ENCODE peak calls at places on chromosomes 2 and 18, in four cellular contexts. Q is NCI-H2029, B is endothelial cell, C is GM19239. M is an unnamed sample.

GRCh38 chr2:10009271-10009810 is 34.0 kb upstream of the KLF11 start:
- DNase-seq in Q (no peak), B (no peak), C (no peak), M (no peak)

GRCh38 chr2:212414699-212415309 is 123.8 kb downstream of the ERBB4 start:
- DNase-seq in Q (no peak), B (no peak), C (no peak), M (no peak)

GRCh38 chr2:170928036-170928823 is 823 bp upstream of the GORASP2 start:
- DNase-seq in Q (peak; percentile 71), B (no peak), C (no peak), M (no peak)

GRCh38 chr18:60892441-60892840 is 440.8 kb upstream of the CDH20 start:
- DNase-seq in Q (no peak), B (no peak), C (no peak), M (no peak)

GRCh38 chr18:23825978-23826405 is 136.7 kb downstream of the LAMA3 start:
- DNase-seq in Q (no peak), B (no peak), C (no peak), M (no peak)

GRCh38 chr2:8576525-8577157 is 105.2 kb upstream of the ID2 start:
- DNase-seq in Q (no peak), B (no peak), C (no peak), M (no peak)

GRCh38 chr18:32899819-32900218 is 127.0 kb upstream of the KLHL14 start:
- DNase-seq in Q (no peak), B (no peak), C (no peak), M (no peak)

GRCh38 chr2:223180463-223180862 is 128.5 kb downstream of the KCNE4 start:
- DNase-seq in Q (no peak), B (no peak), C (no peak), M (no peak)

GRCh38 chr2:206820755-206821154 is 55.3 kb downstream of the FASTKD2 start:
- DNase-seq in Q (no peak), B (no peak), C (no peak), M (no peak)

GRCh38 chr2:46917628-46918027 is 2.0 kb upstream of the MCFD2 start:
- DNase-seq in Q (no peak), B (no peak), C (no peak), M (no peak)